ENCODE peak calls at places on chromosomes 6 and 20, in nine cellular contexts. One of them, this sample, is unnamed. For H3K4me1 and H3K9me3, the result is how much of the 10 kb centered on the place peaks cover.

GRCh38 chr20:22333885-22334545 is 250.4 kb downstream of the FOXA2 start:
- DNase-seq in adrenal gland: peak
- DNase-seq in gastrocnemius medialis: peak
- DNase-seq in ovary: no peak
- DNase-seq in Peyer's patch: peak
- DNase-seq in endothelial cell of umbilical vein: peak
- DNase-seq in HCT116: peak
- DNase-seq in tibial nerve: peak
- DNase-seq in suprapubic skin: no peak
- DNase-seq in this sample: no peak

GRCh38 chr6:164455835-164456234 is 853.6 kb downstream of the C6orf118 start:
- DNase-seq in ovary: no peak
- DNase-seq in Peyer's patch: no peak
- DNase-seq in tibial nerve: no peak
- DNase-seq in adrenal gland: no peak
- DNase-seq in suprapubic skin: no peak
- DNase-seq in endothelial cell of umbilical vein: no peak
- DNase-seq in gastrocnemius medialis: no peak
- DNase-seq in HCT116: no peak
- DNase-seq in this sample: peak

GRCh38 chr6:149855040-149855654 is 9.0 kb downstream of the LRP11 start:
- DNase-seq in gastrocnemius medialis: no peak
- DNase-seq in endothelial cell of umbilical vein: peak
- DNase-seq in Peyer's patch: no peak
- DNase-seq in tibial nerve: no peak
- DNase-seq in suprapubic skin: no peak
- DNase-seq in HCT116: peak
- DNase-seq in ovary: no peak
- DNase-seq in adrenal gland: no peak
- DNase-seq in this sample: no peak

GRCh38 chr20:41334452-41335421 is 5.9 kb upstream of the LPIN3 start:
- DNase-seq in gastrocnemius medialis: no peak
- DNase-seq in adrenal gland: no peak
- DNase-seq in Peyer's patch: no peak
- DNase-seq in HCT116: no peak
- DNase-seq in tibial nerve: no peak
- DNase-seq in ovary: peak
- DNase-seq in endothelial cell of umbilical vein: peak
- DNase-seq in suprapubic skin: peak
- DNase-seq in this sample: no peak

GRCh38 chr6:139253656-139254055 is 38.1 kb downstream of the TXLNB start:
- DNase-seq in suprapubic skin: no peak
- DNase-seq in gastrocnemius medialis: no peak
- DNase-seq in adrenal gland: no peak
- DNase-seq in endothelial cell of umbilical vein: no peak
- DNase-seq in HCT116: no peak
- DNase-seq in tibial nerve: no peak
- DNase-seq in ovary: no peak
- DNase-seq in Peyer's patch: no peak
- DNase-seq in this sample: no peak

GRCh38 chr6:3510617-3511016 is 53.8 kb upstream of the SLC22A23 start:
- DNase-seq in HCT116: no peak
- DNase-seq in tibial nerve: no peak
- DNase-seq in ovary: no peak
- DNase-seq in suprapubic skin: no peak
- DNase-seq in Peyer's patch: no peak
- DNase-seq in adrenal gland: no peak
- DNase-seq in gastrocnemius medialis: no peak
- DNase-seq in endothelial cell of umbilical vein: no peak
- DNase-seq in this sample: no peak

GRCh38 chr6:61217714-61218113 is 1068.3 kb downstream of the KHDRBS2 start:
- DNase-seq in ovary: no peak
- DNase-seq in Peyer's patch: no peak
- DNase-seq in suprapubic skin: no peak
- DNase-seq in HCT116: no peak
- DNase-seq in adrenal gland: no peak
- DNase-seq in endothelial cell of umbilical vein: no peak
- DNase-seq in tibial nerve: no peak
- DNase-seq in gastrocnemius medialis: no peak
- DNase-seq in this sample: no peak

GRCh38 chr6:27687154-27688013 is 214.5 kb upstream of the ZNF184 start:
- DNase-seq in HCT116: peak
- DNase-seq in suprapubic skin: no peak
- DNase-seq in adrenal gland: peak
- DNase-seq in Peyer's patch: peak
- DNase-seq in tibial nerve: peak
- DNase-seq in ovary: peak
- DNase-seq in endothelial cell of umbilical vein: peak
- DNase-seq in gastrocnemius medialis: peak
- DNase-seq in this sample: peak

GRCh38 chr6:145497006-145497405 is 238.3 kb downstream of the EPM2A start:
- DNase-seq in adrenal gland: no peak
- DNase-seq in gastrocnemius medialis: no peak
- DNase-seq in HCT116: no peak
- DNase-seq in endothelial cell of umbilical vein: no peak
- DNase-seq in Peyer's patch: no peak
- DNase-seq in ovary: no peak
- DNase-seq in suprapubic skin: no peak
- DNase-seq in tibial nerve: no peak
- DNase-seq in this sample: no peak

GRCh38 chr20:10339609-10340008 is 94.4 kb downstream of the MKKS start:
- DNase-seq in tibial nerve: no peak
- DNase-seq in Peyer's patch: no peak
- DNase-seq in suprapubic skin: no peak
- DNase-seq in endothelial cell of umbilical vein: no peak
- DNase-seq in adrenal gland: no peak
- DNase-seq in gastrocnemius medialis: no peak
- DNase-seq in HCT116: no peak
- DNase-seq in ovary: no peak
- DNase-seq in this sample: no peak

GRCh38 chr20:53623454-53624206 is 30.0 kb upstream of the ZNF217 start:
- DNase-seq in Peyer's patch: peak
- DNase-seq in endothelial cell of umbilical vein: peak
- DNase-seq in tibial nerve: peak
- DNase-seq in adrenal gland: peak
- DNase-seq in suprapubic skin: peak
- DNase-seq in gastrocnemius medialis: peak
- DNase-seq in HCT116: no peak
- DNase-seq in ovary: peak
- DNase-seq in this sample: peak

DNA sequence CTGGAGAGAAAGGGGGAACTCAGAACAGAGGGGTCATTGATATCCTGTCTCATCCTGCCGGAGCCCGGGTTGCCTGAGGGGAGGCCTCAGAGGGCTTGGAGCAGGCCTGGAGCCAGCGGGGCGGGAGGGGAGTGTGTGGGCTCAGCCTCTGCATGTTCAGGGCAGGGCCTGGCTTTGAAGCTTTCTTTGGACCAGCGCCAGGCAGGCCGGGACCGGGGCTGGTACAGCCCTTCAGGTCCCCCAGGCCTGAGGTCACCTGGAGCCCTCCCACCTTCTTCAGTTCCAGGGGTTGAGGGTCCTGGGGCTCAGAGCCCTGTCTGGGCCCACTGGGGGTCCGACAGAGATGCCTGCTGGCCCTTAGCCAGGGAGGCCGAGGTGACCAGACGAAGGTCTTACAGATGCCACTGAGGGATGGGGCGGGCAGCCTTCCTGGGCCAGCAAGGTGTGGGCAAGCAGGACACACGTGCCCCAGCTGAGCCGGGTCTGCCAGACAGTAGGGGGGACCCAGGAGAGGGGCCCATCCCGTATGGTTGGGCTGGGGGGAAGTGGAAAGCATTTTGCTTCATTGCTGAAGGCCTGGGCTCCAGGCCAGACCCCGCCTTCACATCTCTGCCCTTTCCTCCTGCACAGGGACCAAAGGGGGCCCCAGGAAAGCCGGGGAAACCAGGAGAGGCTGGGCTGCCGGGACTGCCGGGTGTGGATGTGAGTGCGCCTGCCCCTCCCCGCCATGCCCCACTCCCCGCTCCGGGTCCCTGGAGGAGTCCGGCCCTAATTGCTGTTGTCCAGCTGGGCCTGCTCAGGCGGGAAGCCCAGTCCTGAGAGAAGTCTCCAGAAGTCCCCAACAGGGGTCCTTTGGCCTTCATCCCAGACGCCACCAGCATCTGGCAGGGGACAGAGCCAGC is 2.0 kb downstream of the COL9A3 start:
- DNase-seq in gastrocnemius medialis: no peak
- DNase-seq in endothelial cell of umbilical vein: peak
- DNase-seq in suprapubic skin: no peak
- DNase-seq in adrenal gland: no peak
- DNase-seq in Peyer's patch: no peak
- DNase-seq in ovary: peak
- DNase-seq in HCT116: no peak
- DNase-seq in tibial nerve: peak
- DNase-seq in this sample: peak
- H3K4me1 ChIP-seq in gastrocnemius medialis: under half
- H3K4me1 ChIP-seq in endothelial cell of umbilical vein: under half
- H3K4me1 ChIP-seq in suprapubic skin: half or more
- H3K4me1 ChIP-seq in adrenal gland: under half
- H3K4me1 ChIP-seq in Peyer's patch: under half
- H3K4me1 ChIP-seq in ovary: under half
- H3K4me1 ChIP-seq in HCT116: half or more
- H3K4me1 ChIP-seq in tibial nerve: half or more
- H3K4me1 ChIP-seq in this sample: half or more

GRCh38 chr6:125480146-125480545 is 178.4 kb upstream of the HDDC2 start:
- DNase-seq in Peyer's patch: no peak
- DNase-seq in adrenal gland: no peak
- DNase-seq in endothelial cell of umbilical vein: no peak
- DNase-seq in ovary: no peak
- DNase-seq in tibial nerve: no peak
- DNase-seq in gastrocnemius medialis: no peak
- DNase-seq in suprapubic skin: no peak
- DNase-seq in HCT116: no peak
- DNase-seq in this sample: no peak
- TF ChIP-seq POLR2A in Peyer's patch: no peak
- TF ChIP-seq POLR2A in adrenal gland: no peak
- TF ChIP-seq POLR2A in endothelial cell of umbilical vein: no peak
- TF ChIP-seq POLR2A in ovary: no peak
- TF ChIP-seq POLR2A in tibial nerve: no peak
- TF ChIP-seq POLR2A in gastrocnemius medialis: no peak
- TF ChIP-seq POLR2A in suprapubic skin: no peak
- TF ChIP-seq POLR2A in HCT116: no peak
- TF ChIP-seq POLR2A in this sample: no peak

GRCh38 chr20:29743101-29743931 is 1514.1 kb upstream of the DEFB115 start:
- DNase-seq in adrenal gland: no peak
- DNase-seq in ovary: no peak
- DNase-seq in suprapubic skin: no peak
- DNase-seq in HCT116: no peak
- DNase-seq in Peyer's patch: peak
- DNase-seq in tibial nerve: no peak
- DNase-seq in gastrocnemius medialis: no peak
- DNase-seq in endothelial cell of umbilical vein: no peak
- DNase-seq in this sample: no peak
- H3K9me3 ChIP-seq in adrenal gland: under half
- H3K9me3 ChIP-seq in ovary: under half
- H3K9me3 ChIP-seq in suprapubic skin: under half
- H3K9me3 ChIP-seq in HCT116: under half
- H3K9me3 ChIP-seq in Peyer's patch: under half
- H3K9me3 ChIP-seq in tibial nerve: half or more
- H3K9me3 ChIP-seq in gastrocnemius medialis: under half
- H3K9me3 ChIP-seq in endothelial cell of umbilical vein: under half
- H3K9me3 ChIP-seq in this sample: under half

GRCh38 chr20:18004389-18005031 is 35.7 kb downstream of the MGME1 start:
- DNase-seq in tibial nerve: no peak
- DNase-seq in ovary: no peak
- DNase-seq in gastrocnemius medialis: peak
- DNase-seq in adrenal gland: no peak
- DNase-seq in suprapubic skin: no peak
- DNase-seq in HCT116: no peak
- DNase-seq in endothelial cell of umbilical vein: no peak
- DNase-seq in Peyer's patch: peak
- DNase-seq in this sample: no peak

GRCh38 chr20:18003897-18004296 is 35.1 kb downstream of the MGME1 start:
- DNase-seq in ovary: no peak
- DNase-seq in gastrocnemius medialis: no peak
- DNase-seq in HCT116: no peak
- DNase-seq in tibial nerve: no peak
- DNase-seq in Peyer's patch: peak
- DNase-seq in endothelial cell of umbilical vein: no peak
- DNase-seq in adrenal gland: no peak
- DNase-seq in suprapubic skin: no peak
- DNase-seq in this sample: no peak

GRCh38 chr20:17998446-17998845 is 29.6 kb downstream of the MGME1 start:
- DNase-seq in Peyer's patch: no peak
- DNase-seq in gastrocnemius medialis: no peak
- DNase-seq in adrenal gland: no peak
- DNase-seq in endothelial cell of umbilical vein: no peak
- DNase-seq in tibial nerve: no peak
- DNase-seq in ovary: no peak
- DNase-seq in HCT116: no peak
- DNase-seq in suprapubic skin: no peak
- DNase-seq in this sample: no peak

GRCh38 chr20:18005170-18005989 is 36.6 kb downstream of the MGME1 start:
- DNase-seq in HCT116: no peak
- DNase-seq in suprapubic skin: no peak
- DNase-seq in ovary: no peak
- DNase-seq in endothelial cell of umbilical vein: no peak
- DNase-seq in adrenal gland: no peak
- DNase-seq in tibial nerve: no peak
- DNase-seq in gastrocnemius medialis: no peak
- DNase-seq in Peyer's patch: peak
- DNase-seq in this sample: no peak

GRCh38 chr20:18001131-18001921 is 32.5 kb downstream of the MGME1 start:
- DNase-seq in ovary: peak
- DNase-seq in suprapubic skin: no peak
- DNase-seq in adrenal gland: peak
- DNase-seq in endothelial cell of umbilical vein: no peak
- DNase-seq in HCT116: no peak
- DNase-seq in gastrocnemius medialis: peak
- DNase-seq in tibial nerve: peak
- DNase-seq in Peyer's patch: peak
- DNase-seq in this sample: peak
- H3K4me1 ChIP-seq in ovary: under half
- H3K4me1 ChIP-seq in suprapubic skin: under half
- H3K4me1 ChIP-seq in adrenal gland: under half
- H3K4me1 ChIP-seq in endothelial cell of umbilical vein: under half
- H3K4me1 ChIP-seq in HCT116: under half
- H3K4me1 ChIP-seq in gastrocnemius medialis: under half
- H3K4me1 ChIP-seq in tibial nerve: under half
- H3K4me1 ChIP-seq in Peyer's patch: under half
- H3K4me1 ChIP-seq in this sample: under half

GRCh38 chr20:407097-407952 is 774 bp upstream of the RBCK1 start:
- DNase-seq in gastrocnemius medialis: peak
- DNase-seq in adrenal gland: peak
- DNase-seq in Peyer's patch: peak
- DNase-seq in tibial nerve: peak
- DNase-seq in ovary: peak
- DNase-seq in HCT116: peak
- DNase-seq in endothelial cell of umbilical vein: peak
- DNase-seq in suprapubic skin: no peak
- DNase-seq in this sample: peak
- TF ChIP-seq POLR2A in gastrocnemius medialis: no peak
- TF ChIP-seq POLR2A in adrenal gland: no peak
- TF ChIP-seq POLR2A in Peyer's patch: peak
- TF ChIP-seq POLR2A in tibial nerve: no peak
- TF ChIP-seq POLR2A in ovary: peak
- TF ChIP-seq POLR2A in HCT116: peak
- TF ChIP-seq POLR2A in endothelial cell of umbilical vein: peak
- TF ChIP-seq POLR2A in suprapubic skin: no peak
- TF ChIP-seq POLR2A in this sample: no peak

This sample was measured in heart left ventricle.